ENCODE peak calls at places on chromosomes 3 and 15, in eight cellular contexts. One of them, this sample, is unnamed.

GRCh38 chr3:6204891-6205290 is 656.0 kb upstream of the GRM7 start:
- DNase-seq in adipocyte: no peak
- DNase-seq in A549: no peak
- DNase-seq in cardiac muscle cell: no peak
- DNase-seq in Karpas-422: peak; percentile 74
- DNase-seq in IMR-90: no peak
- DNase-seq in aorta: no peak
- DNase-seq in adrenal gland: no peak
- DNase-seq in this sample: no peak

GRCh38 chr3:143771258-143771657 is 77.0 kb downstream of the SLC9A9 start:
- DNase-seq in Karpas-422: no peak
- DNase-seq in aorta: no peak
- DNase-seq in IMR-90: no peak
- DNase-seq in adipocyte: no peak
- DNase-seq in A549: no peak
- DNase-seq in adrenal gland: no peak
- DNase-seq in cardiac muscle cell: no peak
- DNase-seq in this sample: no peak

GRCh38 chr3:116145613-116146012 is 299.7 kb downstream of the LSAMP start:
- DNase-seq in adrenal gland: no peak
- DNase-seq in aorta: no peak
- DNase-seq in cardiac muscle cell: no peak
- DNase-seq in adipocyte: no peak
- DNase-seq in Karpas-422: no peak
- DNase-seq in A549: no peak
- DNase-seq in IMR-90: no peak
- DNase-seq in this sample: no peak

GRCh38 chr15:45618813-45619212 is 16.0 kb upstream of the SQOR start:
- DNase-seq in adrenal gland: no peak
- DNase-seq in aorta: no peak
- DNase-seq in IMR-90: no peak
- DNase-seq in adipocyte: no peak
- DNase-seq in Karpas-422: peak; percentile 47
- DNase-seq in A549: peak; percentile 25
- DNase-seq in cardiac muscle cell: no peak
- DNase-seq in this sample: no peak

GRCh38 chr15:49847937-49848823 is 227.3 kb downstream of the DTWD1 start:
- DNase-seq in A549: peak; percentile 91
- DNase-seq in aorta: no peak
- DNase-seq in IMR-90: peak; percentile 99
- DNase-seq in cardiac muscle cell: peak; percentile 96
- DNase-seq in adipocyte: peak; percentile 84
- DNase-seq in adrenal gland: no peak
- DNase-seq in Karpas-422: no peak
- DNase-seq in this sample: no peak

GRCh38 chr15:101020451-101020850 is 101.3 kb downstream of the LRRK1 start:
- DNase-seq in adipocyte: no peak
- DNase-seq in cardiac muscle cell: no peak
- DNase-seq in aorta: no peak
- DNase-seq in IMR-90: no peak
- DNase-seq in Karpas-422: no peak
- DNase-seq in adrenal gland: no peak
- DNase-seq in A549: no peak
- DNase-seq in this sample: no peak

GRCh38 chr15:90598679-90599078 is 69.0 kb downstream of the CRTC3 start:
- DNase-seq in Karpas-422: no peak
- DNase-seq in cardiac muscle cell: no peak
- DNase-seq in aorta: no peak
- DNase-seq in adrenal gland: no peak
- DNase-seq in IMR-90: no peak
- DNase-seq in A549: no peak
- DNase-seq in adipocyte: no peak
- DNase-seq in this sample: no peak

GRCh38 chr3:12557472-12558105 is 702 bp downstream of the MKRN2 start:
- DNase-seq in adipocyte: peak; percentile 79
- DNase-seq in A549: no peak
- DNase-seq in IMR-90: peak; percentile 59
- DNase-seq in cardiac muscle cell: peak; percentile 60
- DNase-seq in adrenal gland: no peak
- DNase-seq in aorta: no peak
- DNase-seq in Karpas-422: peak; percentile 57
- DNase-seq in this sample: no peak

GRCh38 chr3:167874667-167875372 is 139.3 kb downstream of the SERPINI1 start:
- DNase-seq in cardiac muscle cell: no peak
- DNase-seq in IMR-90: no peak
- DNase-seq in aorta: no peak
- DNase-seq in adipocyte: no peak
- DNase-seq in Karpas-422: no peak
- DNase-seq in A549: no peak
- DNase-seq in adrenal gland: no peak
- DNase-seq in this sample: no peak

GRCh38 chr3:127551971-127552370 is 38.6 kb downstream of the TPRA1 start:
- DNase-seq in adipocyte: no peak
- DNase-seq in aorta: peak; percentile 23
- DNase-seq in A549: no peak
- DNase-seq in IMR-90: no peak
- DNase-seq in adrenal gland: no peak
- DNase-seq in Karpas-422: no peak
- DNase-seq in cardiac muscle cell: no peak
- DNase-seq in this sample: no peak

GRCh38 chr3:33317963-33318708 is 40.9 kb downstream of the FBXL2 start:
- DNase-seq in IMR-90: no peak
- DNase-seq in adipocyte: peak; percentile 12
- DNase-seq in cardiac muscle cell: no peak
- DNase-seq in adrenal gland: no peak
- DNase-seq in A549: peak; percentile 31
- DNase-seq in Karpas-422: no peak
- DNase-seq in aorta: no peak
- DNase-seq in this sample: no peak

GRCh38 chr3:179029096-179029495 is 42.5 kb downstream of the ZMAT3 start:
- DNase-seq in aorta: no peak
- DNase-seq in adrenal gland: no peak
- DNase-seq in A549: no peak
- DNase-seq in IMR-90: no peak
- DNase-seq in cardiac muscle cell: no peak
- DNase-seq in Karpas-422: no peak
- DNase-seq in adipocyte: no peak
- DNase-seq in this sample: no peak

GRCh38 chr3:101010316-101010715 is 17.1 kb upstream of the ABI3BP start:
- DNase-seq in cardiac muscle cell: peak; percentile 7
- DNase-seq in adipocyte: peak; percentile 49
- DNase-seq in adrenal gland: peak; percentile 13
- DNase-seq in A549: no peak
- DNase-seq in aorta: no peak
- DNase-seq in IMR-90: peak; percentile 60
- DNase-seq in Karpas-422: no peak
- DNase-seq in this sample: no peak

GRCh38 chr3:186882125-186882524 is 39.6 kb downstream of the ADIPOQ start:
- DNase-seq in cardiac muscle cell: peak; percentile 26
- DNase-seq in Karpas-422: no peak
- DNase-seq in adipocyte: no peak
- DNase-seq in A549: no peak
- DNase-seq in aorta: no peak
- DNase-seq in IMR-90: no peak
- DNase-seq in adrenal gland: no peak
- DNase-seq in this sample: no peak

DNA sequence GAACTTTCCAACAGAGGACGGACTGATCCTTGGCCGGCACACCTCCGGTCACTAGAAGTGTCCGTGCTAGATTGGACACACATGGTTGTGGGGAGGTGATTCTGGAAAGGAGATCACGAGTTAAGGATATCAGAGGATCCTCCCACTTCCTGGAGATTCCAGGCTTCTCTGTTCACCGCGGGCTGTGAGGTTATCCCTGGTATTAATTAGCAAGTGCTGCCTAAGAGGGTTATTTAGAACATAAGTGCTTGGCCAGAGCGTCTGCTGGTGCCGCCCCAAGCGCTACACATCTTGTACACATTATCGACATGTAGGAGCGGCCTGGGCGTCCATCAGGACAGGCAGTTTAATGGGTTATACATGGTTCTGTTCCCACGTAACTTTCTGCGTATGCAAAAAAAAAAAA is 78.3 kb downstream of the CPN2 start:
- DNase-seq in adrenal gland: no peak
- DNase-seq in IMR-90: no peak
- DNase-seq in aorta: peak; percentile 41
- DNase-seq in cardiac muscle cell: no peak
- DNase-seq in A549: no peak
- DNase-seq in Karpas-422: no peak
- DNase-seq in adipocyte: no peak
- DNase-seq in this sample: no peak
- H3K4me1 ChIP-seq in adrenal gland: peaks cover 67% of the 10 kb centered on the region
- H3K4me1 ChIP-seq in IMR-90: peaks cover 6% of the 10 kb centered on the region
- H3K4me1 ChIP-seq in aorta: peaks cover 9% of the 10 kb centered on the region
- H3K4me1 ChIP-seq in cardiac muscle cell: peaks cover 2% of the 10 kb centered on the region
- H3K4me1 ChIP-seq in A549: peaks cover 15% of the 10 kb centered on the region
- H3K4me1 ChIP-seq in Karpas-422: no peaks in the 10 kb centered on the region
- H3K4me1 ChIP-seq in adipocyte: peaks cover 63% of the 10 kb centered on the region
- H3K4me1 ChIP-seq in this sample: peaks cover 40% of the 10 kb centered on the region

GRCh38 chr3:88137836-88138235 is 11.9 kb upstream of the C3orf38 start:
- DNase-seq in A549: no peak
- DNase-seq in adipocyte: peak; percentile 48
- DNase-seq in cardiac muscle cell: peak; percentile 26
- DNase-seq in Karpas-422: no peak
- DNase-seq in adrenal gland: no peak
- DNase-seq in aorta: no peak
- DNase-seq in IMR-90: peak; percentile 62
- DNase-seq in this sample: no peak
- H3K4me1 ChIP-seq in A549: peaks cover 6% of the 10 kb centered on the region
- H3K4me1 ChIP-seq in adipocyte: peaks cover 37% of the 10 kb centered on the region
- H3K4me1 ChIP-seq in cardiac muscle cell: peaks cover 11% of the 10 kb centered on the region
- H3K4me1 ChIP-seq in Karpas-422: no peaks in the 10 kb centered on the region
- H3K4me1 ChIP-seq in adrenal gland: no peaks in the 10 kb centered on the region
- H3K4me1 ChIP-seq in aorta: no peaks in the 10 kb centered on the region
- H3K4me1 ChIP-seq in IMR-90: peaks cover 3% of the 10 kb centered on the region
- H3K4me1 ChIP-seq in this sample: no peaks in the 10 kb centered on the region

GRCh38 chr3:48030188-48030587 is 14.0 kb upstream of the MAP4 start:
- DNase-seq in A549: no peak
- DNase-seq in adipocyte: no peak
- DNase-seq in Karpas-422: no peak
- DNase-seq in IMR-90: no peak
- DNase-seq in cardiac muscle cell: no peak
- DNase-seq in aorta: no peak
- DNase-seq in adrenal gland: no peak
- DNase-seq in this sample: no peak

GRCh38 chr3:48039487-48040190 is 23.4 kb upstream of the MAP4 start:
- DNase-seq in Karpas-422: no peak
- DNase-seq in adrenal gland: no peak
- DNase-seq in cardiac muscle cell: peak; percentile 54
- DNase-seq in IMR-90: peak; percentile 84
- DNase-seq in A549: peak; percentile 48
- DNase-seq in adipocyte: peak; percentile 76
- DNase-seq in aorta: no peak
- DNase-seq in this sample: peak; percentile 59

GRCh38 chr3:48038971-48039481 is 22.8 kb upstream of the MAP4 start:
- DNase-seq in cardiac muscle cell: no peak
- DNase-seq in IMR-90: no peak
- DNase-seq in adrenal gland: no peak
- DNase-seq in aorta: no peak
- DNase-seq in A549: no peak
- DNase-seq in adipocyte: peak; percentile 38
- DNase-seq in Karpas-422: no peak
- DNase-seq in this sample: no peak

DNA sequence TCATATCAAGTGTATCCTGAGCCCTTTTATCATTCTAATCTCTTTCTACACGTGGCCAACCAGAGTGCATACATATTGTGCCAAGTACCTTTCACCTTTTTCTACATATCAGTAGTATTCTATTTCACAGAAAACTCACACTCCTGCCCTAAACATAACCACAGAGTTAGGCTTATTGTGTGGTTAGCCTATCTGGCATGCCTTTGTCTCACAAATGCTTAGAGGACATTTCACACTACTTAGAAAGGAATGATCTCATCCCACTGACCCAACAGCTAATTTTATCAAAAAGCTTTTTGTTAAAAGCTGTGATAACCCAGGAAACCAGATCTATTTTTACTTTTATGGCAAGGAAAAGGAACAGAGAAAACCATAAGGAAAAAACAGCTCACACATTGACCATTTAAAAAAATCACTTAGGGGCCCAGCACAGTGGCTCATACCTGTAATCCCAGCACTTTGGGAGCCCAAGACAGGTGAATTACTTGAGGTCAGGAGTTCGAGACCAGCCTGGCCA is 17.8 kb upstream of the MAP4 start:
- DNase-seq in adipocyte: peak; percentile 47
- DNase-seq in adrenal gland: no peak
- DNase-seq in cardiac muscle cell: peak; percentile 86
- DNase-seq in A549: no peak
- DNase-seq in IMR-90: peak; percentile 86
- DNase-seq in Karpas-422: no peak
- DNase-seq in aorta: no peak
- DNase-seq in this sample: peak; percentile 27
- H3K4me1 ChIP-seq in adipocyte: peaks cover 25% of the 10 kb centered on the region
- H3K4me1 ChIP-seq in adrenal gland: peaks cover 23% of the 10 kb centered on the region
- H3K4me1 ChIP-seq in cardiac muscle cell: peaks cover 25% of the 10 kb centered on the region
- H3K4me1 ChIP-seq in A549: peaks cover 11% of the 10 kb centered on the region
- H3K4me1 ChIP-seq in IMR-90: peaks cover 29% of the 10 kb centered on the region
- H3K4me1 ChIP-seq in Karpas-422: no peaks in the 10 kb centered on the region
- H3K4me1 ChIP-seq in aorta: peaks cover 4% of the 10 kb centered on the region
- H3K4me1 ChIP-seq in this sample: peaks cover 2% of the 10 kb centered on the region

GRCh38 chr3:156694536-156694935 is 20.1 kb downstream of the TIPARP start:
- DNase-seq in A549: no peak
- DNase-seq in adipocyte: no peak
- DNase-seq in IMR-90: peak; percentile 76
- DNase-seq in cardiac muscle cell: no peak
- DNase-seq in adrenal gland: no peak
- DNase-seq in Karpas-422: no peak
- DNase-seq in aorta: no peak
- DNase-seq in this sample: no peak

GRCh38 chr3:156688849-156689452 is 14.6 kb downstream of the TIPARP start:
- DNase-seq in Karpas-422: no peak
- DNase-seq in IMR-90: no peak
- DNase-seq in A549: no peak
- DNase-seq in adipocyte: no peak
- DNase-seq in adrenal gland: no peak
- DNase-seq in aorta: no peak
- DNase-seq in cardiac muscle cell: no peak
- DNase-seq in this sample: no peak

GRCh38 chr3:156689589-156689988 is 15.2 kb downstream of the TIPARP start:
- DNase-seq in IMR-90: no peak
- DNase-seq in adrenal gland: no peak
- DNase-seq in aorta: no peak
- DNase-seq in Karpas-422: no peak
- DNase-seq in A549: no peak
- DNase-seq in cardiac muscle cell: no peak
- DNase-seq in adipocyte: no peak
- DNase-seq in this sample: no peak

GRCh38 chr3:156693166-156693565 is 18.8 kb downstream of the TIPARP start:
- DNase-seq in Karpas-422: no peak
- DNase-seq in adrenal gland: no peak
- DNase-seq in aorta: no peak
- DNase-seq in IMR-90: peak; percentile 79
- DNase-seq in cardiac muscle cell: peak; percentile 54
- DNase-seq in A549: no peak
- DNase-seq in adipocyte: peak; percentile 60
- DNase-seq in this sample: no peak

DNA sequence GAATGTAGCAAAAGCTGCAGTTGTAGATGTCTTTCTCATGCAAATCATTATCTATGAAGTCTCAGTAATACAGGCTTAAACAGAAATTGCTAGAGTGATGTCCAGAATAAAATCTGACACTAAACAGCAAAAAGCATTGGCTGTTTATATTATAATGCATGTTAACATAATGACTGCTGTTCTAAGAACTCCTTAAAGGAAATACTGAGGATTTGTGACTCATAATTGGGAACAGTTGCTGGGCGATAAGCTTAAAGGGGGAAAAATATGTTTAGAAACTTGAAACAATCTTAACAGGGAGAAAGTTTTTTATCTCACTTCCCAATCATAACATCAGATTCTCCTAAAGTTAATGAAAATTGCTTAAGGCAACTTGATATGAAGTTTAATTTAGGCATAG is 17.5 kb downstream of the TIPARP start:
- DNase-seq in IMR-90: peak; percentile 89
- DNase-seq in adrenal gland: no peak
- DNase-seq in A549: peak; percentile 36
- DNase-seq in Karpas-422: no peak
- DNase-seq in adipocyte: peak; percentile 86
- DNase-seq in cardiac muscle cell: peak; percentile 61
- DNase-seq in aorta: no peak
- DNase-seq in this sample: no peak
- H3K4me1 ChIP-seq in IMR-90: peaks cover 32% of the 10 kb centered on the region
- H3K4me1 ChIP-seq in adrenal gland: peaks cover 6% of the 10 kb centered on the region
- H3K4me1 ChIP-seq in A549: peaks cover 71% of the 10 kb centered on the region
- H3K4me1 ChIP-seq in Karpas-422: peaks cover 36% of the 10 kb centered on the region
- H3K4me1 ChIP-seq in adipocyte: peaks cover 66% of the 10 kb centered on the region
- H3K4me1 ChIP-seq in cardiac muscle cell: peaks cover 53% of the 10 kb centered on the region
- H3K4me1 ChIP-seq in aorta: no peaks in the 10 kb centered on the region
- H3K4me1 ChIP-seq in this sample: no peaks in the 10 kb centered on the region